ENCODE peak calls at places on chromosomes 13 and 19, in ten cellular contexts. One of them, this sample, is unnamed.

GRCh38 chr19:7258042-7258839 is 36.0 kb downstream of the INSR start:
- DNase-seq in T-helper 9 cell: no peak
- DNase-seq in cerebellar cortex: no peak
- DNase-seq in activated CD8-positive, alpha-beta T cell treated with anti-CD3 and anti-CD28 coated beads, Interleukin-2, amount 10 ng/mL, durations not matched to agents 7 days and 5 days: no peak
- DNase-seq in cardiac muscle cell: no peak
- DNase-seq in HS-5: no peak
- DNase-seq in T-helper 1 cell: no peak
- DNase-seq in activated T-helper 2 cell treated with anti-CD3 and anti-CD28 coated beads, Interferon-gamma antibody, Interleukin-2, Interleukin-4, amounts not matched to agents 10 μg/mL and 5 μg/mL and 100 μg/mL, durations not matched to agents 14 hours and 24 hours and 36 hours: no peak
- DNase-seq in fibroblast of gingiva: no peak
- DNase-seq in astrocyte of the spinal cord: no peak
- DNase-seq in this sample: no peak

GRCh38 chr13:111302045-111302722 is 18.3 kb upstream of the TEX29 start:
- DNase-seq in T-helper 1 cell: no peak
- DNase-seq in T-helper 9 cell: no peak
- DNase-seq in cerebellar cortex: peak; percentile 86
- DNase-seq in activated CD8-positive, alpha-beta T cell treated with anti-CD3 and anti-CD28 coated beads, Interleukin-2, amount 10 ng/mL, durations not matched to agents 7 days and 5 days: no peak
- DNase-seq in astrocyte of the spinal cord: no peak
- DNase-seq in activated T-helper 2 cell treated with anti-CD3 and anti-CD28 coated beads, Interferon-gamma antibody, Interleukin-2, Interleukin-4, amounts not matched to agents 10 μg/mL and 5 μg/mL and 100 μg/mL, durations not matched to agents 14 hours and 24 hours and 36 hours: no peak
- DNase-seq in fibroblast of gingiva: no peak
- DNase-seq in cardiac muscle cell: no peak
- DNase-seq in HS-5: no peak
- DNase-seq in this sample: no peak

GRCh38 chr13:46637213-46637612 is 84.2 kb downstream of the LRCH1 start:
- DNase-seq in T-helper 1 cell: no peak
- DNase-seq in cerebellar cortex: no peak
- DNase-seq in activated T-helper 2 cell treated with anti-CD3 and anti-CD28 coated beads, Interferon-gamma antibody, Interleukin-2, Interleukin-4, amounts not matched to agents 10 μg/mL and 5 μg/mL and 100 μg/mL, durations not matched to agents 14 hours and 24 hours and 36 hours: no peak
- DNase-seq in HS-5: no peak
- DNase-seq in astrocyte of the spinal cord: no peak
- DNase-seq in fibroblast of gingiva: no peak
- DNase-seq in T-helper 9 cell: no peak
- DNase-seq in activated CD8-positive, alpha-beta T cell treated with anti-CD3 and anti-CD28 coated beads, Interleukin-2, amount 10 ng/mL, durations not matched to agents 7 days and 5 days: no peak
- DNase-seq in cardiac muscle cell: no peak
- DNase-seq in this sample: no peak

GRCh38 chr19:10603084-10603872 is 16.2 kb upstream of the AP1M2 start:
- DNase-seq in astrocyte of the spinal cord: no peak
- DNase-seq in HS-5: no peak
- DNase-seq in fibroblast of gingiva: no peak
- DNase-seq in cardiac muscle cell: peak; percentile 29
- DNase-seq in T-helper 1 cell: peak; percentile 86
- DNase-seq in T-helper 9 cell: peak; percentile 55
- DNase-seq in activated CD8-positive, alpha-beta T cell treated with anti-CD3 and anti-CD28 coated beads, Interleukin-2, amount 10 ng/mL, durations not matched to agents 7 days and 5 days: peak; percentile 93
- DNase-seq in activated T-helper 2 cell treated with anti-CD3 and anti-CD28 coated beads, Interferon-gamma antibody, Interleukin-2, Interleukin-4, amounts not matched to agents 10 μg/mL and 5 μg/mL and 100 μg/mL, durations not matched to agents 14 hours and 24 hours and 36 hours: peak; percentile 81
- DNase-seq in cerebellar cortex: no peak
- DNase-seq in this sample: peak; percentile 84

GRCh38 chr13:92303428-92303827 is 905.0 kb downstream of the GPC5 start:
- DNase-seq in T-helper 9 cell: no peak
- DNase-seq in cerebellar cortex: no peak
- DNase-seq in HS-5: peak; percentile 37
- DNase-seq in T-helper 1 cell: no peak
- DNase-seq in astrocyte of the spinal cord: no peak
- DNase-seq in activated CD8-positive, alpha-beta T cell treated with anti-CD3 and anti-CD28 coated beads, Interleukin-2, amount 10 ng/mL, durations not matched to agents 7 days and 5 days: no peak
- DNase-seq in activated T-helper 2 cell treated with anti-CD3 and anti-CD28 coated beads, Interferon-gamma antibody, Interleukin-2, Interleukin-4, amounts not matched to agents 10 μg/mL and 5 μg/mL and 100 μg/mL, durations not matched to agents 14 hours and 24 hours and 36 hours: no peak
- DNase-seq in fibroblast of gingiva: peak; percentile 46
- DNase-seq in cardiac muscle cell: peak; percentile 98
- DNase-seq in this sample: no peak

GRCh38 chr13:33172400-33172799 is 113.2 kb downstream of the STARD13 start:
- DNase-seq in activated T-helper 2 cell treated with anti-CD3 and anti-CD28 coated beads, Interferon-gamma antibody, Interleukin-2, Interleukin-4, amounts not matched to agents 10 μg/mL and 5 μg/mL and 100 μg/mL, durations not matched to agents 14 hours and 24 hours and 36 hours: no peak
- DNase-seq in astrocyte of the spinal cord: peak; percentile 94
- DNase-seq in fibroblast of gingiva: peak; percentile 93
- DNase-seq in T-helper 9 cell: no peak
- DNase-seq in cerebellar cortex: no peak
- DNase-seq in T-helper 1 cell: no peak
- DNase-seq in cardiac muscle cell: no peak
- DNase-seq in HS-5: no peak
- DNase-seq in activated CD8-positive, alpha-beta T cell treated with anti-CD3 and anti-CD28 coated beads, Interleukin-2, amount 10 ng/mL, durations not matched to agents 7 days and 5 days: no peak
- DNase-seq in this sample: no peak

GRCh38 chr13:106491928-106492327 is 43.5 kb downstream of the EFNB2 start:
- DNase-seq in fibroblast of gingiva: no peak
- DNase-seq in activated T-helper 2 cell treated with anti-CD3 and anti-CD28 coated beads, Interferon-gamma antibody, Interleukin-2, Interleukin-4, amounts not matched to agents 10 μg/mL and 5 μg/mL and 100 μg/mL, durations not matched to agents 14 hours and 24 hours and 36 hours: no peak
- DNase-seq in astrocyte of the spinal cord: no peak
- DNase-seq in cardiac muscle cell: no peak
- DNase-seq in T-helper 1 cell: no peak
- DNase-seq in HS-5: no peak
- DNase-seq in activated CD8-positive, alpha-beta T cell treated with anti-CD3 and anti-CD28 coated beads, Interleukin-2, amount 10 ng/mL, durations not matched to agents 7 days and 5 days: no peak
- DNase-seq in T-helper 9 cell: no peak
- DNase-seq in cerebellar cortex: no peak
- DNase-seq in this sample: no peak

GRCh38 chr13:75836441-75836840 is 200.3 kb downstream of the LMO7 start:
- DNase-seq in activated CD8-positive, alpha-beta T cell treated with anti-CD3 and anti-CD28 coated beads, Interleukin-2, amount 10 ng/mL, durations not matched to agents 7 days and 5 days: no peak
- DNase-seq in fibroblast of gingiva: no peak
- DNase-seq in T-helper 9 cell: no peak
- DNase-seq in astrocyte of the spinal cord: no peak
- DNase-seq in cardiac muscle cell: no peak
- DNase-seq in cerebellar cortex: no peak
- DNase-seq in T-helper 1 cell: no peak
- DNase-seq in activated T-helper 2 cell treated with anti-CD3 and anti-CD28 coated beads, Interferon-gamma antibody, Interleukin-2, Interleukin-4, amounts not matched to agents 10 μg/mL and 5 μg/mL and 100 μg/mL, durations not matched to agents 14 hours and 24 hours and 36 hours: no peak
- DNase-seq in HS-5: no peak
- DNase-seq in this sample: no peak

GRCh38 chr13:48234652-48235099 is 1.7 kb downstream of the ITM2B start:
- DNase-seq in activated CD8-positive, alpha-beta T cell treated with anti-CD3 and anti-CD28 coated beads, Interleukin-2, amount 10 ng/mL, durations not matched to agents 7 days and 5 days: no peak
- DNase-seq in T-helper 9 cell: no peak
- DNase-seq in fibroblast of gingiva: no peak
- DNase-seq in cardiac muscle cell: no peak
- DNase-seq in HS-5: no peak
- DNase-seq in T-helper 1 cell: no peak
- DNase-seq in activated T-helper 2 cell treated with anti-CD3 and anti-CD28 coated beads, Interferon-gamma antibody, Interleukin-2, Interleukin-4, amounts not matched to agents 10 μg/mL and 5 μg/mL and 100 μg/mL, durations not matched to agents 14 hours and 24 hours and 36 hours: no peak
- DNase-seq in cerebellar cortex: peak; percentile 53
- DNase-seq in astrocyte of the spinal cord: peak; percentile 45
- DNase-seq in this sample: no peak

GRCh38 chr19:29576761-29577661 is 29.1 kb upstream of the POP4 start:
- DNase-seq in cerebellar cortex: no peak
- DNase-seq in HS-5: no peak
- DNase-seq in T-helper 1 cell: no peak
- DNase-seq in fibroblast of gingiva: no peak
- DNase-seq in cardiac muscle cell: peak; percentile 25
- DNase-seq in activated T-helper 2 cell treated with anti-CD3 and anti-CD28 coated beads, Interferon-gamma antibody, Interleukin-2, Interleukin-4, amounts not matched to agents 10 μg/mL and 5 μg/mL and 100 μg/mL, durations not matched to agents 14 hours and 24 hours and 36 hours: no peak
- DNase-seq in activated CD8-positive, alpha-beta T cell treated with anti-CD3 and anti-CD28 coated beads, Interleukin-2, amount 10 ng/mL, durations not matched to agents 7 days and 5 days: no peak
- DNase-seq in T-helper 9 cell: no peak
- DNase-seq in astrocyte of the spinal cord: no peak
- DNase-seq in this sample: no peak

GRCh38 chr13:45989607-45990006 is 62.9 kb downstream of the ZC3H13 start:
- DNase-seq in HS-5: no peak
- DNase-seq in activated T-helper 2 cell treated with anti-CD3 and anti-CD28 coated beads, Interferon-gamma antibody, Interleukin-2, Interleukin-4, amounts not matched to agents 10 μg/mL and 5 μg/mL and 100 μg/mL, durations not matched to agents 14 hours and 24 hours and 36 hours: no peak
- DNase-seq in astrocyte of the spinal cord: peak; percentile 81
- DNase-seq in activated CD8-positive, alpha-beta T cell treated with anti-CD3 and anti-CD28 coated beads, Interleukin-2, amount 10 ng/mL, durations not matched to agents 7 days and 5 days: no peak
- DNase-seq in T-helper 9 cell: no peak
- DNase-seq in cardiac muscle cell: peak; percentile 73
- DNase-seq in fibroblast of gingiva: peak; percentile 78
- DNase-seq in cerebellar cortex: no peak
- DNase-seq in T-helper 1 cell: no peak
- DNase-seq in this sample: no peak

GRCh38 chr13:25584975-25585374 is 213.2 kb downstream of the ATP8A2 start:
- DNase-seq in T-helper 9 cell: no peak
- DNase-seq in fibroblast of gingiva: no peak
- DNase-seq in cardiac muscle cell: no peak
- DNase-seq in cerebellar cortex: no peak
- DNase-seq in astrocyte of the spinal cord: no peak
- DNase-seq in T-helper 1 cell: no peak
- DNase-seq in activated CD8-positive, alpha-beta T cell treated with anti-CD3 and anti-CD28 coated beads, Interleukin-2, amount 10 ng/mL, durations not matched to agents 7 days and 5 days: no peak
- DNase-seq in activated T-helper 2 cell treated with anti-CD3 and anti-CD28 coated beads, Interferon-gamma antibody, Interleukin-2, Interleukin-4, amounts not matched to agents 10 μg/mL and 5 μg/mL and 100 μg/mL, durations not matched to agents 14 hours and 24 hours and 36 hours: no peak
- DNase-seq in HS-5: no peak
- DNase-seq in this sample: no peak

GRCh38 chr13:28120317-28120716 is 18.0 kb upstream of the PAN3 start:
- DNase-seq in activated CD8-positive, alpha-beta T cell treated with anti-CD3 and anti-CD28 coated beads, Interleukin-2, amount 10 ng/mL, durations not matched to agents 7 days and 5 days: no peak
- DNase-seq in T-helper 9 cell: no peak
- DNase-seq in T-helper 1 cell: no peak
- DNase-seq in astrocyte of the spinal cord: no peak
- DNase-seq in fibroblast of gingiva: no peak
- DNase-seq in activated T-helper 2 cell treated with anti-CD3 and anti-CD28 coated beads, Interferon-gamma antibody, Interleukin-2, Interleukin-4, amounts not matched to agents 10 μg/mL and 5 μg/mL and 100 μg/mL, durations not matched to agents 14 hours and 24 hours and 36 hours: no peak
- DNase-seq in cardiac muscle cell: no peak
- DNase-seq in HS-5: no peak
- DNase-seq in cerebellar cortex: no peak
- DNase-seq in this sample: no peak

GRCh38 chr19:22784051-22784450 is at the start of gene ZNF99:
- DNase-seq in T-helper 9 cell: no peak
- DNase-seq in HS-5: no peak
- DNase-seq in activated CD8-positive, alpha-beta T cell treated with anti-CD3 and anti-CD28 coated beads, Interleukin-2, amount 10 ng/mL, durations not matched to agents 7 days and 5 days: no peak
- DNase-seq in fibroblast of gingiva: no peak
- DNase-seq in astrocyte of the spinal cord: no peak
- DNase-seq in T-helper 1 cell: no peak
- DNase-seq in cardiac muscle cell: no peak
- DNase-seq in activated T-helper 2 cell treated with anti-CD3 and anti-CD28 coated beads, Interferon-gamma antibody, Interleukin-2, Interleukin-4, amounts not matched to agents 10 μg/mL and 5 μg/mL and 100 μg/mL, durations not matched to agents 14 hours and 24 hours and 36 hours: no peak
- DNase-seq in cerebellar cortex: peak; percentile 12
- DNase-seq in this sample: no peak

GRCh38 chr19:39805120-39805519 is 26.5 kb downstream of the LEUTX start:
- DNase-seq in astrocyte of the spinal cord: no peak
- DNase-seq in T-helper 1 cell: no peak
- DNase-seq in fibroblast of gingiva: no peak
- DNase-seq in activated T-helper 2 cell treated with anti-CD3 and anti-CD28 coated beads, Interferon-gamma antibody, Interleukin-2, Interleukin-4, amounts not matched to agents 10 μg/mL and 5 μg/mL and 100 μg/mL, durations not matched to agents 14 hours and 24 hours and 36 hours: no peak
- DNase-seq in cerebellar cortex: no peak
- DNase-seq in T-helper 9 cell: no peak
- DNase-seq in cardiac muscle cell: no peak
- DNase-seq in HS-5: no peak
- DNase-seq in activated CD8-positive, alpha-beta T cell treated with anti-CD3 and anti-CD28 coated beads, Interleukin-2, amount 10 ng/mL, durations not matched to agents 7 days and 5 days: no peak
- DNase-seq in this sample: no peak

GRCh38 chr19:4991996-4992698 is 23.2 kb downstream of the KDM4B start:
- DNase-seq in fibroblast of gingiva: no peak
- DNase-seq in HS-5: no peak
- DNase-seq in T-helper 1 cell: no peak
- DNase-seq in activated CD8-positive, alpha-beta T cell treated with anti-CD3 and anti-CD28 coated beads, Interleukin-2, amount 10 ng/mL, durations not matched to agents 7 days and 5 days: no peak
- DNase-seq in astrocyte of the spinal cord: no peak
- DNase-seq in cerebellar cortex: no peak
- DNase-seq in T-helper 9 cell: no peak
- DNase-seq in cardiac muscle cell: no peak
- DNase-seq in activated T-helper 2 cell treated with anti-CD3 and anti-CD28 coated beads, Interferon-gamma antibody, Interleukin-2, Interleukin-4, amounts not matched to agents 10 μg/mL and 5 μg/mL and 100 μg/mL, durations not matched to agents 14 hours and 24 hours and 36 hours: no peak
- DNase-seq in this sample: no peak

GRCh38 chr13:66425741-66426140 is 804.4 kb downstream of the PCDH9 start:
- DNase-seq in cerebellar cortex: no peak
- DNase-seq in HS-5: no peak
- DNase-seq in cardiac muscle cell: no peak
- DNase-seq in T-helper 9 cell: no peak
- DNase-seq in T-helper 1 cell: no peak
- DNase-seq in activated T-helper 2 cell treated with anti-CD3 and anti-CD28 coated beads, Interferon-gamma antibody, Interleukin-2, Interleukin-4, amounts not matched to agents 10 μg/mL and 5 μg/mL and 100 μg/mL, durations not matched to agents 14 hours and 24 hours and 36 hours: no peak
- DNase-seq in activated CD8-positive, alpha-beta T cell treated with anti-CD3 and anti-CD28 coated beads, Interleukin-2, amount 10 ng/mL, durations not matched to agents 7 days and 5 days: no peak
- DNase-seq in astrocyte of the spinal cord: peak; percentile 26
- DNase-seq in fibroblast of gingiva: no peak
- DNase-seq in this sample: no peak

GRCh38 chr19:45821103-45821521 is 6.0 kb upstream of the RSPH6A start:
- DNase-seq in cardiac muscle cell: no peak
- DNase-seq in cerebellar cortex: no peak
- DNase-seq in activated T-helper 2 cell treated with anti-CD3 and anti-CD28 coated beads, Interferon-gamma antibody, Interleukin-2, Interleukin-4, amounts not matched to agents 10 μg/mL and 5 μg/mL and 100 μg/mL, durations not matched to agents 14 hours and 24 hours and 36 hours: no peak
- DNase-seq in T-helper 9 cell: no peak
- DNase-seq in fibroblast of gingiva: no peak
- DNase-seq in activated CD8-positive, alpha-beta T cell treated with anti-CD3 and anti-CD28 coated beads, Interleukin-2, amount 10 ng/mL, durations not matched to agents 7 days and 5 days: no peak
- DNase-seq in T-helper 1 cell: no peak
- DNase-seq in astrocyte of the spinal cord: no peak
- DNase-seq in HS-5: no peak
- DNase-seq in this sample: no peak

GRCh38 chr13:111129465-111130110 is 14.5 kb downstream of the ARHGEF7 start:
- DNase-seq in activated CD8-positive, alpha-beta T cell treated with anti-CD3 and anti-CD28 coated beads, Interleukin-2, amount 10 ng/mL, durations not matched to agents 7 days and 5 days: no peak
- DNase-seq in activated T-helper 2 cell treated with anti-CD3 and anti-CD28 coated beads, Interferon-gamma antibody, Interleukin-2, Interleukin-4, amounts not matched to agents 10 μg/mL and 5 μg/mL and 100 μg/mL, durations not matched to agents 14 hours and 24 hours and 36 hours: no peak
- DNase-seq in cardiac muscle cell: no peak
- DNase-seq in T-helper 1 cell: no peak
- DNase-seq in cerebellar cortex: no peak
- DNase-seq in fibroblast of gingiva: no peak
- DNase-seq in HS-5: no peak
- DNase-seq in astrocyte of the spinal cord: no peak
- DNase-seq in T-helper 9 cell: no peak
- DNase-seq in this sample: no peak

GRCh38 chr13:98846521-98846920 is 94.0 kb upstream of the SLC15A1 start:
- DNase-seq in cerebellar cortex: peak; percentile 50
- DNase-seq in activated T-helper 2 cell treated with anti-CD3 and anti-CD28 coated beads, Interferon-gamma antibody, Interleukin-2, Interleukin-4, amounts not matched to agents 10 μg/mL and 5 μg/mL and 100 μg/mL, durations not matched to agents 14 hours and 24 hours and 36 hours: no peak
- DNase-seq in T-helper 9 cell: no peak
- DNase-seq in cardiac muscle cell: no peak
- DNase-seq in astrocyte of the spinal cord: no peak
- DNase-seq in activated CD8-positive, alpha-beta T cell treated with anti-CD3 and anti-CD28 coated beads, Interleukin-2, amount 10 ng/mL, durations not matched to agents 7 days and 5 days: no peak
- DNase-seq in HS-5: no peak
- DNase-seq in fibroblast of gingiva: no peak
- DNase-seq in T-helper 1 cell: no peak
- DNase-seq in this sample: no peak

GRCh38 chr19:52028027-52028779 is at the start of gene ZNF614:
- DNase-seq in activated CD8-positive, alpha-beta T cell treated with anti-CD3 and anti-CD28 coated beads, Interleukin-2, amount 10 ng/mL, durations not matched to agents 7 days and 5 days: peak; percentile 90
- DNase-seq in fibroblast of gingiva: peak; percentile 86
- DNase-seq in astrocyte of the spinal cord: peak; percentile 91
- DNase-seq in activated T-helper 2 cell treated with anti-CD3 and anti-CD28 coated beads, Interferon-gamma antibody, Interleukin-2, Interleukin-4, amounts not matched to agents 10 μg/mL and 5 μg/mL and 100 μg/mL, durations not matched to agents 14 hours and 24 hours and 36 hours: peak; percentile 82
- DNase-seq in T-helper 9 cell: peak; percentile 70
- DNase-seq in HS-5: peak; percentile 58
- DNase-seq in T-helper 1 cell: peak; percentile 86
- DNase-seq in cardiac muscle cell: peak; percentile 91
- DNase-seq in cerebellar cortex: peak; percentile 93
- DNase-seq in this sample: peak; percentile 80

GRCh38 chr19:16018106-16018755 is 58.1 kb upstream of the TPM4 start:
- DNase-seq in T-helper 9 cell: no peak
- DNase-seq in HS-5: no peak
- DNase-seq in cardiac muscle cell: no peak
- DNase-seq in astrocyte of the spinal cord: no peak
- DNase-seq in T-helper 1 cell: no peak
- DNase-seq in fibroblast of gingiva: no peak
- DNase-seq in cerebellar cortex: no peak
- DNase-seq in activated T-helper 2 cell treated with anti-CD3 and anti-CD28 coated beads, Interferon-gamma antibody, Interleukin-2, Interleukin-4, amounts not matched to agents 10 μg/mL and 5 μg/mL and 100 μg/mL, durations not matched to agents 14 hours and 24 hours and 36 hours: no peak
- DNase-seq in activated CD8-positive, alpha-beta T cell treated with anti-CD3 and anti-CD28 coated beads, Interleukin-2, amount 10 ng/mL, durations not matched to agents 7 days and 5 days: no peak
- DNase-seq in this sample: no peak

GRCh38 chr19:17001603-17002183 is 24.9 kb downstream of the CPAMD8 start:
- DNase-seq in T-helper 1 cell: peak; percentile 90
- DNase-seq in cerebellar cortex: no peak
- DNase-seq in activated CD8-positive, alpha-beta T cell treated with anti-CD3 and anti-CD28 coated beads, Interleukin-2, amount 10 ng/mL, durations not matched to agents 7 days and 5 days: no peak
- DNase-seq in astrocyte of the spinal cord: no peak
- DNase-seq in fibroblast of gingiva: no peak
- DNase-seq in T-helper 9 cell: peak; percentile 64
- DNase-seq in activated T-helper 2 cell treated with anti-CD3 and anti-CD28 coated beads, Interferon-gamma antibody, Interleukin-2, Interleukin-4, amounts not matched to agents 10 μg/mL and 5 μg/mL and 100 μg/mL, durations not matched to agents 14 hours and 24 hours and 36 hours: peak; percentile 89
- DNase-seq in HS-5: no peak
- DNase-seq in cardiac muscle cell: no peak
- DNase-seq in this sample: peak; percentile 85

GRCh38 chr13:42821437-42821836 is 40.1 kb downstream of the FAM216B start:
- DNase-seq in astrocyte of the spinal cord: peak; percentile 94
- DNase-seq in fibroblast of gingiva: peak; percentile 83
- DNase-seq in cerebellar cortex: no peak
- DNase-seq in T-helper 9 cell: no peak
- DNase-seq in activated T-helper 2 cell treated with anti-CD3 and anti-CD28 coated beads, Interferon-gamma antibody, Interleukin-2, Interleukin-4, amounts not matched to agents 10 μg/mL and 5 μg/mL and 100 μg/mL, durations not matched to agents 14 hours and 24 hours and 36 hours: no peak
- DNase-seq in cardiac muscle cell: peak; percentile 73
- DNase-seq in HS-5: no peak
- DNase-seq in T-helper 1 cell: no peak
- DNase-seq in activated CD8-positive, alpha-beta T cell treated with anti-CD3 and anti-CD28 coated beads, Interleukin-2, amount 10 ng/mL, durations not matched to agents 7 days and 5 days: no peak
- DNase-seq in this sample: no peak

GRCh38 chr19:41552558-41552957 is 23.4 kb upstream of the CEACAM21 start:
- DNase-seq in T-helper 1 cell: peak; percentile 65
- DNase-seq in HS-5: no peak
- DNase-seq in T-helper 9 cell: no peak
- DNase-seq in activated T-helper 2 cell treated with anti-CD3 and anti-CD28 coated beads, Interferon-gamma antibody, Interleukin-2, Interleukin-4, amounts not matched to agents 10 μg/mL and 5 μg/mL and 100 μg/mL, durations not matched to agents 14 hours and 24 hours and 36 hours: no peak
- DNase-seq in cardiac muscle cell: no peak
- DNase-seq in fibroblast of gingiva: no peak
- DNase-seq in astrocyte of the spinal cord: no peak
- DNase-seq in cerebellar cortex: no peak
- DNase-seq in activated CD8-positive, alpha-beta T cell treated with anti-CD3 and anti-CD28 coated beads, Interleukin-2, amount 10 ng/mL, durations not matched to agents 7 days and 5 days: no peak
- DNase-seq in this sample: no peak

GRCh38 chr13:23848019-23848418 is 41.2 kb downstream of the MIPEP start:
- DNase-seq in HS-5: no peak
- DNase-seq in activated T-helper 2 cell treated with anti-CD3 and anti-CD28 coated beads, Interferon-gamma antibody, Interleukin-2, Interleukin-4, amounts not matched to agents 10 μg/mL and 5 μg/mL and 100 μg/mL, durations not matched to agents 14 hours and 24 hours and 36 hours: no peak
- DNase-seq in activated CD8-positive, alpha-beta T cell treated with anti-CD3 and anti-CD28 coated beads, Interleukin-2, amount 10 ng/mL, durations not matched to agents 7 days and 5 days: no peak
- DNase-seq in T-helper 9 cell: no peak
- DNase-seq in astrocyte of the spinal cord: no peak
- DNase-seq in T-helper 1 cell: no peak
- DNase-seq in cardiac muscle cell: no peak
- DNase-seq in cerebellar cortex: no peak
- DNase-seq in fibroblast of gingiva: no peak
- DNase-seq in this sample: no peak

GRCh38 chr13:32676242-32676641 is 90.0 kb downstream of the PDS5B start:
- DNase-seq in cardiac muscle cell: no peak
- DNase-seq in HS-5: no peak
- DNase-seq in fibroblast of gingiva: no peak
- DNase-seq in astrocyte of the spinal cord: peak; percentile 10
- DNase-seq in T-helper 9 cell: no peak
- DNase-seq in activated CD8-positive, alpha-beta T cell treated with anti-CD3 and anti-CD28 coated beads, Interleukin-2, amount 10 ng/mL, durations not matched to agents 7 days and 5 days: no peak
- DNase-seq in T-helper 1 cell: no peak
- DNase-seq in cerebellar cortex: no peak
- DNase-seq in activated T-helper 2 cell treated with anti-CD3 and anti-CD28 coated beads, Interferon-gamma antibody, Interleukin-2, Interleukin-4, amounts not matched to agents 10 μg/mL and 5 μg/mL and 100 μg/mL, durations not matched to agents 14 hours and 24 hours and 36 hours: no peak
- DNase-seq in this sample: no peak

GRCh38 chr13:56586966-56587365 is 553.8 kb upstream of the PRR20A start:
- DNase-seq in activated CD8-positive, alpha-beta T cell treated with anti-CD3 and anti-CD28 coated beads, Interleukin-2, amount 10 ng/mL, durations not matched to agents 7 days and 5 days: no peak
- DNase-seq in fibroblast of gingiva: no peak
- DNase-seq in cardiac muscle cell: no peak
- DNase-seq in activated T-helper 2 cell treated with anti-CD3 and anti-CD28 coated beads, Interferon-gamma antibody, Interleukin-2, Interleukin-4, amounts not matched to agents 10 μg/mL and 5 μg/mL and 100 μg/mL, durations not matched to agents 14 hours and 24 hours and 36 hours: no peak
- DNase-seq in cerebellar cortex: no peak
- DNase-seq in astrocyte of the spinal cord: no peak
- DNase-seq in HS-5: no peak
- DNase-seq in T-helper 1 cell: no peak
- DNase-seq in T-helper 9 cell: no peak
- DNase-seq in this sample: no peak